ENCODE peak calls at places on chromosomes 3 and 15, in five cellular contexts. V is prostate gland, Z is transverse colon, H is A549, P is IMR-90. O is an unnamed sample.

GRCh38 chr15:52078876-52079700 is 33.5 kb downstream of the BCL2L10 start:
- DNase-seq in V (peak; percentile 71), Z (peak; percentile 88), P (peak; percentile 56), H (peak; percentile 79), O (peak; percentile 88)

GRCh38 chr15:56794150-56794922 is 61.0 kb upstream of the ZNF280D start:
- DNase-seq in V (no peak), H (no peak), Z (no peak), P (peak; percentile 63), O (no peak)

GRCh38 chr3:87229113-87229512 is 2.0 kb downstream of the CHMP2B start:
- DNase-seq in Z (no peak), H (no peak), P (no peak), V (no peak), O (no peak)

GRCh38 chr3:170372190-170372879 is 14.8 kb downstream of the SKIL start:
- DNase-seq in Z (no peak), H (no peak), P (peak; percentile 32), V (no peak), O (no peak)

GRCh38 chr15:46277451-46277850 is 642.6 kb downstream of the SQOR start:
- DNase-seq in P (no peak), H (no peak), V (no peak), Z (no peak), O (no peak)

GRCh38 chr15:70569139-70569717 is 194.1 kb downstream of the UACA start:
- DNase-seq in H (peak; percentile 67), Z (no peak), V (peak; percentile 28), P (peak; percentile 71), O (peak; percentile 31)

GRCh38 chr15:24772709-24773373 is 97.3 kb downstream of the NPAP1 start:
- DNase-seq in P (peak; percentile 84), H (no peak), V (peak; percentile 54), Z (peak; percentile 39), O (peak; percentile 42)

GRCh38 chr3:64207289-64208086 is 17.8 kb downstream of the PRICKLE2 start:
- DNase-seq in V (no peak), Z (no peak), H (no peak), P (peak; percentile 85), O (no peak)

GRCh38 chr3:28745904-28746617 is 397.4 kb upstream of the AZI2 start:
- DNase-seq in V (no peak), H (no peak), Z (no peak), P (no peak), O (no peak)

GRCh38 chr3:18207232-18207631 is 217.9 kb downstream of the SATB1 start:
- DNase-seq in P (no peak), V (no peak), Z (no peak), H (no peak), O (no peak)

GRCh38 chr3:133130168-133130567 is 92.0 kb downstream of the TMEM108 start:
- DNase-seq in V (no peak), P (peak; percentile 48), Z (no peak), H (no peak), O (no peak)

GRCh38 chr3:10337323-10338163 is 16.6 kb upstream of the SEC13 start:
- DNase-seq in P (no peak), V (no peak), Z (no peak), H (no peak), O (no peak)

GRCh38 chr3:107928084-107928445 is 162.8 kb downstream of the CD47 start:
- DNase-seq in P (peak; percentile 49), V (no peak), H (peak; percentile 18), Z (peak; percentile 8), O (peak; percentile 29)

GRCh38 chr3:71478568-71478967 is 105.0 kb downstream of the FOXP1 start:
- DNase-seq in Z (no peak), P (peak; percentile 26), H (no peak), V (no peak), O (no peak)

GRCh38 chr3:95567346-95567745 is 1247.0 kb upstream of the EPHA6 start:
- DNase-seq in V (no peak), Z (no peak), H (no peak), P (no peak), O (no peak)

GRCh38 chr3:31733234-31733667 is 200.5 kb downstream of the STT3B start:
- DNase-seq in H (no peak), V (peak; percentile 57), P (no peak), Z (no peak), O (no peak)

GRCh38 chr15:59762558-59762957 is 73.4 kb upstream of the BNIP2 start:
- DNase-seq in P (no peak), Z (no peak), V (no peak), H (no peak), O (no peak)

GRCh38 chr15:76158250-76158649 is 98.5 kb downstream of the TMEM266 start:
- DNase-seq in V (no peak), P (no peak), H (no peak), Z (no peak), O (no peak)

GRCh38 chr3:127953636-127954035 is 38.6 kb downstream of the KBTBD12 start:
- DNase-seq in Z (no peak), H (no peak), V (no peak), P (peak; percentile 18), O (no peak)

GRCh38 chr3:121995190-121996137 is 26.6 kb downstream of the ILDR1 start:
- DNase-seq in Z (peak; percentile 78), V (peak; percentile 49), P (peak; percentile 75), H (peak; percentile 21), O (peak; percentile 68)

GRCh38 chr3:48406443-48407431 is 23.1 kb downstream of the PLXNB1 start:
- DNase-seq in V (peak; percentile 3), Z (no peak), P (no peak), H (no peak), O (no peak)

GRCh38 chr15:56815247-56815646 is 81.9 kb upstream of the ZNF280D start:
- DNase-seq in P (no peak), H (no peak), V (no peak), Z (peak; percentile 75), O (no peak)

GRCh38 chr3:73094951-73095350 is 33.5 kb downstream of the EBLN2 start:
- DNase-seq in V (no peak), Z (no peak), P (no peak), H (no peak), O (no peak)

GRCh38 chr3:122938756-122939425 is 88.7 kb downstream of the SEMA5B start:
- DNase-seq in P (no peak), V (no peak), Z (no peak), H (no peak), O (no peak)

GRCh38 chr3:11305509-11305908 is 33.3 kb downstream of the ATG7 start:
- DNase-seq in P (peak; percentile 29), H (no peak), V (no peak), Z (no peak), O (no peak)

GRCh38 chr3:99659032-99659431 is 20.6 kb downstream of the COL8A1 start:
- DNase-seq in H (no peak), P (peak; percentile 100), Z (no peak), V (no peak), O (peak; percentile 52)

GRCh38 chr3:108822167-108822897 is at the start of gene TRAT1:
- DNase-seq in V (no peak), P (no peak), H (no peak), Z (no peak), O (no peak)

GRCh38 chr15:81298606-81299005 is 25.3 kb downstream of the STARD5 start:
- DNase-seq in P (no peak), H (no peak), Z (no peak), V (no peak), O (no peak)

GRCh38 chr15:81296673-81297072 is 27.3 kb downstream of the STARD5 start:
- DNase-seq in H (no peak), Z (peak; percentile 78), P (no peak), V (no peak), O (no peak)

GRCh38 chr15:81297580-81298575 is 26.1 kb downstream of the STARD5 start:
- DNase-seq in Z (peak; percentile 6), V (no peak), H (no peak), P (no peak), O (no peak)

GRCh38 chr15:81296218-81296617 is 27.7 kb downstream of the STARD5 start:
- DNase-seq in Z (peak; percentile 7), V (no peak), H (no peak), P (no peak), O (no peak)

DNA sequence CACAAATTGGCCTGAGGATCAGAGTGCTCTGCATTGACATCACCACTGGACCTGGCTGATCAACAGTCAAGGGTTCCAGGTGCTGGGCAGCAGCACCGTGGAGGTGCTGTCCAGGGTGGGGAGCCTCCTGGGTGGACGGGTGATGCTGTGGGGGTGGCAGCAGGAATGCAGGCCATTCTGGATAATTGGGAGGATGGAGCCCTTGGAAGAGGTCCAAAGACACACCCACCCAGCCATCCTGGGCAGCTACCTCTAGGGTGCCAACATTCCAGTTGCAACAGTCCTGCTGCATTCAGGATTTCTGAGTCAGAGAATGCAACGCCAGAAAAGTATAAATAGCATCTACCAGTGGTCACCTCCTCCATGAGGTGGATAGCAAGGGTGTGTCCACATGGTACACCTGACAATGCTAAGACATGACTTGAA is 26.8 kb downstream of the STARD5 start:
- DNase-seq in Z (peak; percentile 8), H (no peak), V (no peak), P (peak; percentile 24), O (no peak)
- TF ChIP-seq POLR2A in Z (no peak), H (no peak), V (no peak), P (no peak), O (no peak)

DNA sequence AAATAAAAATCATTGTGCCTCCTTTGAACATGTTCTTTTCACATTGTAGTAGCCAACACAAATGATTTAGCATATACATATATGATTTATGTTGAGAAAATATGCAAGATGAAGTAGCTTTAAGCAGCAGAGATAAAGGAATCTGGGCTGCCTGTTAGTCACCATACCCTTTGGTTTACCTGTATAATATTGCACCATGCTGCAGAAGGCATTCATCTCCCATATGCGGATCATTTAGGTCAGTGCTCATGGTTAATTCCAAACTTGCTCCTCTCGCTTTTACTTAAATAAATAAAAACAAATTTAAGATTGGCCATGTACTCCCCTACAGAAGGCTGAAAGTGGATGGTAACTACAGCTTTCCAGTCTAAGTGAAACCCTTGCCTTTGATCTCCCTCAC is 86.7 kb upstream of the TBL1XR1 start:
- DNase-seq in Z (no peak), P (no peak), H (no peak), V (no peak), O (no peak)
- TF ChIP-seq POLR2A in Z (no peak), P (no peak), H (no peak), V (no peak), O (no peak)

GRCh38 chr3:39146611-39147373 is 6.6 kb downstream of the CSRNP1 start:
- DNase-seq in H (peak; percentile 71), Z (peak; percentile 85), P (peak; percentile 98), V (peak; percentile 67), O (peak; percentile 80)
- TF ChIP-seq POLR2A in H (no peak), Z (no peak), P (no peak), V (peak; percentile 54), O (no peak)

DNA sequence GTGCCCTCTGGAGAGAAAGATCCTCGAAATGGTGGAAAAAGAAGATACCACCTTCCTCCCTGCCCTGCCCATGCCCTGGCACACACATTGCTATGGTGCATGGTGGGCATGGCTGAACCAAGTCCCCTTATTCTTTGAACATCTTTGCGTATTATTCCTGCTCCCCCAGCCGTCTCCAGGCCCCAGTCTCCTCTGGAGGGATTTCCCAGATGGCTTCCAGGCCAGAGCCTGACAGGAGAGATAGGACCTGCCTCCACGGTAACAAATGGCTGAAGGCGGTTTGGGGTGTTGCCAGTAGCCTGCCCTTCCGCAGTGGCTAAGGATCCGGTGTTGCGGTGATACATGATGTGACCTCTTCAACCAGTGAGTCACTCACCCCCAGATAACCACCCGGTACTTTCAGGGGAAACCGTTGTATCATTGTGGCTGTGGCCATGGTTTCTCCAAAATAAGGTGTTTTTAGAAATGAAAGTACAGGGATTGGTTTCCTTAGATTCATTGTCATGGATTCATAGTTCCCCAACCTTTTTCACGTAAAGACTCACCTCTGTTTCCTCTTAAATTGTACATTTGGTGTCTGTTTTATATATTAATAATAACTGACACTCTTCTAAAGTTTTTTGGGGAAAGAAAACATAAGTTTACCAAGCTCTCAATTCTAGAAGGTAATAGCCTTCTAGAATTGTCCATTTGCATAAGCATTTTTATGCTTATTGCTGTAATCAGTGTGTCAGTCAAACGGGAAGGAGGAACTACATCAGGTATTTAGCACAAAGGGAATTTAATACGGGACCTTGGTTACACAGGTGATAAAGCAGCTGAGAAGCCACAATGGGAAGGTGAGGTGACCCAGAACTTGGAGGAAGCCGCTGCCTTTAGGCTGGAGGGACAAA is 25.9 kb downstream of the SMAD3 start:
- DNase-seq in P (peak; percentile 99), H (peak; percentile 85), Z (peak; percentile 72), V (no peak), O (peak; percentile 93)
- TF ChIP-seq POLR2A in P (peak; percentile 38), H (no peak), Z (no peak), V (no peak), O (no peak)